ENCODE peak calls at places on chromosomes 3 and 15, in seven cellular contexts. I is transverse colon, W is sigmoid colon, M is heart left ventricle, K is uterus, S is IMR-90, B is thyroid gland. Z is an unnamed sample. For H3K36me3, the result is how much of the 10 kb centered on the place peaks cover.

GRCh38 chr3:190205739-190206138 is 85.0 kb upstream of the P3H2 start:
- DNase-seq in I (no peak), W (no peak), M (no peak), K (no peak), S (peak), B (no peak), Z (no peak)

GRCh38 chr3:29282431-29283296 is 1.8 kb downstream of the RBMS3 start:
- DNase-seq in I (no peak), W (no peak), M (no peak), K (no peak), S (peak), B (no peak), Z (no peak)

GRCh38 chr3:126034481-126035361 is 49.2 kb downstream of the SLC41A3 start:
- DNase-seq in I (no peak), W (peak), M (no peak), K (peak), S (peak), B (no peak), Z (no peak)

GRCh38 chr3:66401578-66402382 is 99.0 kb downstream of the LRIG1 start:
- DNase-seq in I (no peak), W (peak), M (no peak), K (no peak), S (no peak), B (no peak), Z (peak)

GRCh38 chr3:11220230-11220629 is 52.0 kb upstream of the ATG7 start:
- DNase-seq in I (no peak), W (no peak), M (no peak), K (no peak), S (no peak), B (no peak), Z (no peak)

GRCh38 chr15:58453931-58454793 is 22.4 kb downstream of the LIPC start:
- DNase-seq in I (no peak), W (peak), M (no peak), K (no peak), S (no peak), B (no peak), Z (peak)

GRCh38 chr3:71560665-71561064 is 22.9 kb downstream of the FOXP1 start:
- DNase-seq in I (no peak), W (no peak), M (no peak), K (no peak), S (peak), B (no peak), Z (no peak)

GRCh38 chr15:59170295-59170881 is 36.3 kb upstream of the LDHAL6B start:
- DNase-seq in I (peak), W (no peak), M (no peak), K (peak), S (no peak), B (peak), Z (peak)

GRCh38 chr3:160402249-160403027 is 3.0 kb downstream of the SMC4 start:
- DNase-seq in I (no peak), W (no peak), M (no peak), K (no peak), S (no peak), B (no peak), Z (no peak)

GRCh38 chr15:59292393-59292792 is 80.3 kb downstream of the MYO1E start:
- DNase-seq in I (no peak), W (no peak), M (no peak), K (no peak), S (peak), B (no peak), Z (peak)

GRCh38 chr3:150727653-150728502 is 24.2 kb upstream of the ERICH6 start:
- DNase-seq in I (peak), W (no peak), M (no peak), K (no peak), S (no peak), B (no peak), Z (peak)

GRCh38 chr3:53080612-53081205 is 34.8 kb upstream of the SFMBT1 start:
- DNase-seq in I (no peak), W (no peak), M (no peak), K (peak), S (no peak), B (no peak), Z (no peak)

GRCh38 chr3:136305879-136306278 is 55.7 kb downstream of the PCCB start:
- DNase-seq in I (no peak), W (no peak), M (no peak), K (no peak), S (peak), B (no peak), Z (no peak)

GRCh38 chr3:187970106-187970505 is 183.9 kb upstream of the LPP start:
- DNase-seq in I (no peak), W (no peak), M (no peak), K (no peak), S (no peak), B (no peak), Z (no peak)

GRCh38 chr15:38263996-38264395 is 11.4 kb downstream of the SPRED1 start:
- DNase-seq in I (no peak), W (no peak), M (no peak), K (no peak), S (peak), B (no peak), Z (no peak)

GRCh38 chr3:114328345-114328744 is 34.5 kb downstream of the TIGIT start:
- DNase-seq in I (no peak), W (no peak), M (no peak), K (no peak), S (no peak), B (no peak), Z (no peak)

GRCh38 chr15:45126535-45127158 is 3.0 kb downstream of the DUOXA1 start:
- DNase-seq in I (no peak), W (no peak), M (no peak), K (no peak), S (peak), B (peak), Z (peak)

GRCh38 chr3:29922990-29923746 is 642.3 kb downstream of the RBMS3 start:
- DNase-seq in I (peak), W (peak), M (no peak), K (no peak), S (peak), B (no peak), Z (peak)

GRCh38 chr3:115475178-115476041 is 147.9 kb upstream of the GAP43 start:
- DNase-seq in I (no peak), W (no peak), M (no peak), K (no peak), S (no peak), B (no peak), Z (no peak)

GRCh38 chr15:77282333-77282732 is 137.6 kb downstream of the PEAK1 start:
- DNase-seq in I (no peak), W (peak), M (no peak), K (peak), S (peak), B (no peak), Z (no peak)

GRCh38 chr3:4644954-4645353 is 151.8 kb downstream of the ITPR1 start:
- DNase-seq in I (no peak), W (no peak), M (no peak), K (no peak), S (peak), B (no peak), Z (no peak)

GRCh38 chr3:29514912-29515311 is 234.0 kb downstream of the RBMS3 start:
- DNase-seq in I (no peak), W (no peak), M (no peak), K (no peak), S (no peak), B (no peak), Z (no peak)

GRCh38 chr15:58762731-58763130 is 8.4 kb upstream of the MINDY2 start:
- DNase-seq in I (no peak), W (no peak), M (no peak), K (no peak), S (no peak), B (no peak), Z (no peak)

GRCh38 chr3:42161050-42161935 is 70.1 kb downstream of the TRAK1 start:
- DNase-seq in I (no peak), W (peak), M (no peak), K (no peak), S (peak), B (no peak), Z (no peak)

DNA sequence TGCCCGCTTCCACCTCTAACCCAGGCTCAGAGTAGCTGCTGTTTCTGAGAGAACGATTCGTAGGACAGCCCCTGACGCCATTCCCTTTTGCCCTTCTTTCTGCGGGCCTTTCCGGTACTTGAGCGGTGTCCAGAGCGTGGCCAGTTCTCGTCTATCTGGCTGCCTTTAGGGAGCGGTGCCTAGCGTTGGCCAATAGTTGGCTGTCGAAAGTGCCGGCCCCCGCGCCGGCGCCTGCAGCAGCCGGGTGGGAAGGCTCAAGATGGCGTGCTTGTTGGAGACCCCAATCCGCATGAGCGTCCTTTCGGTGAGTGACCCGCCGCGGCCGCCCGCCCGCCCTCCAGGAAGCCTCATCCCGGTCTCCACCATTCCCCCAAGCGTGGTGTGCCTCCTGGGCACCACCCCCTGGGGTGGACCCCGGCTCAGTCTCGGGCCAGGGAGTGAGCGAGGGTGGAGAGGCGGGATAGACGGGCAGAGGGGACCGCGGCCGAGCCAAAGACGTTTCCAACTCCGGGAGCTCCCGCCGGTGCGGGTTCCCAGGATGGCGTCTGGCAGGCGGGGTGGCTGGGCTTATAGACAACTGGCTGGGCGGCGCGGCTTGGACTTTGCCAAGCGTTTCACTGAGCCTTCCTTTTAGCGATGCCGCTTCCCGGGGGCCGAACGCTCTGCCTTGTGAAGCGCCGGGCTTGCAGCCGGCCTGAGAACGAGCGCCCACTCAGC is at the start of gene ARMC8:
- DNase-seq in I (peak), W (peak), M (peak), K (peak), S (no peak), B (peak), Z (peak)
- TF ChIP-seq CTCF in I (peak), W (no peak), M (no peak), K (no peak), S (no peak), B (no peak), Z (no peak)

DNA sequence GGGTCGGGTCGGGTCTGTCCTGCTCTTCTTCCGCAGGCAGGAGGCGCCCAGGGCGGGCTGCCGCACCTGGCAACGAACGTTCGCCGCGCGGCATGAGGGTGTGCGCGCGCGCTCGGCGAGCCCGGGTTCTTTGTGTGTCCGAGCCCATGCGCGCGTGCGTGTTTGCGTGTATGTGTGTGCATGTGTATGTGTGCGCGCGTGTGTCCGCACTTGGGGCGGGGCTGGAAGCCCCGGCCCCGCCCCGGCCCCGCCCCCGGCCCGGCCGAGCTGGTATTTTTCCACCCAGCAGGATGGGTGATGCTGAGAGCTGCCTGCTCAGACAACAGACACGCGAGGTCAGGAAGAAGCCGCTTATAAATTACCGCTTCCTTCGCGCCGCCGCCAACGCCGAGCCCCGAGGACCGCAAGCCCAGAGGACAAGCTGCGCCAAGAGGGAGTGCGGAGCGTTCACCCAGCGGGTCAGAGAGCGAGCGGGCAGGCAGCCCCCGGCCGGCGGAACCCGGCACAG is at the start of gene SLC6A6:
- DNase-seq in I (peak), W (peak), M (peak), K (peak), S (peak), B (peak), Z (peak)
- TF ChIP-seq POLR2A in I (peak), W (no peak), M (peak), K (peak), S (peak), B (peak), Z (peak)

GRCh38 chr3:170421147-170421641 is 2.5 kb downstream of the CLDN11 start:
- DNase-seq in I (no peak), W (no peak), M (no peak), K (peak), S (peak), B (peak), Z (no peak)

GRCh38 chr3:170423001-170423615 is 4.4 kb downstream of the CLDN11 start:
- DNase-seq in I (no peak), W (no peak), M (no peak), K (no peak), S (no peak), B (no peak), Z (no peak)

GRCh38 chr3:170420307-170420821 is 1.7 kb downstream of the CLDN11 start:
- DNase-seq in I (no peak), W (no peak), M (no peak), K (peak), S (peak), B (no peak), Z (no peak)

GRCh38 chr3:170419301-170420087 is 826 bp downstream of the CLDN11 start:
- DNase-seq in I (no peak), W (peak), M (no peak), K (peak), S (peak), B (peak), Z (no peak)

DNA sequence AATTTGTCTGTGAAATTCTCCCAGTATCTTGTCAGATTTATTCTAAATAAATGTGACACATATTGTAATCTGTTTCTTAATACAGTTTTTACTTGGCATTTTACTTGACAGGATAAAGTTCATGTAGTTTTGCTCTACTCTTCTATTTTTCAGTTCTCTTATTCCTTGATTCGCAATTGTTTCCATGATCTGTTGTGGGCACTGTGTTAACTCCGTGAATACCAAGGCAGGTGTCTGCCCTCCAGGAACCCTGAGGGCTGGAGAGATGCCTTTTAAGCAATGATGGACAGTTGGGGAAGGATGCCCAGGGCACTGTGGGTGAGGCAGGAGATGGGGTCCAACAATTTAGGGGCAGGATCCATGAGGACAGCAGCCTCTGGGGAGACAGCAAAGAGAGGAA is 3.1 kb downstream of the CLDN11 start:
- DNase-seq in I (no peak), W (no peak), M (no peak), K (no peak), S (no peak), B (no peak), Z (no peak)
- H3K36me3 ChIP-seq in I (under half), W (under half), M (under half), K (under half), S (under half), B (under half), Z (under half)

GRCh38 chr15:88899251-88899650 is 3.9 kb upstream of the HAPLN3 start:
- DNase-seq in I (no peak), W (no peak), M (no peak), K (no peak), S (no peak), B (no peak), Z (no peak)

GRCh38 chr15:88897142-88897455 is 1.8 kb upstream of the HAPLN3 start:
- DNase-seq in I (no peak), W (no peak), M (no peak), K (no peak), S (no peak), B (no peak), Z (no peak)

GRCh38 chr15:88898736-88899135 is 3.4 kb upstream of the HAPLN3 start:
- DNase-seq in I (no peak), W (no peak), M (no peak), K (no peak), S (no peak), B (no peak), Z (no peak)

GRCh38 chr15:88896339-88897033 is 1.1 kb upstream of the HAPLN3 start:
- DNase-seq in I (no peak), W (no peak), M (no peak), K (no peak), S (no peak), B (peak), Z (no peak)

DNA sequence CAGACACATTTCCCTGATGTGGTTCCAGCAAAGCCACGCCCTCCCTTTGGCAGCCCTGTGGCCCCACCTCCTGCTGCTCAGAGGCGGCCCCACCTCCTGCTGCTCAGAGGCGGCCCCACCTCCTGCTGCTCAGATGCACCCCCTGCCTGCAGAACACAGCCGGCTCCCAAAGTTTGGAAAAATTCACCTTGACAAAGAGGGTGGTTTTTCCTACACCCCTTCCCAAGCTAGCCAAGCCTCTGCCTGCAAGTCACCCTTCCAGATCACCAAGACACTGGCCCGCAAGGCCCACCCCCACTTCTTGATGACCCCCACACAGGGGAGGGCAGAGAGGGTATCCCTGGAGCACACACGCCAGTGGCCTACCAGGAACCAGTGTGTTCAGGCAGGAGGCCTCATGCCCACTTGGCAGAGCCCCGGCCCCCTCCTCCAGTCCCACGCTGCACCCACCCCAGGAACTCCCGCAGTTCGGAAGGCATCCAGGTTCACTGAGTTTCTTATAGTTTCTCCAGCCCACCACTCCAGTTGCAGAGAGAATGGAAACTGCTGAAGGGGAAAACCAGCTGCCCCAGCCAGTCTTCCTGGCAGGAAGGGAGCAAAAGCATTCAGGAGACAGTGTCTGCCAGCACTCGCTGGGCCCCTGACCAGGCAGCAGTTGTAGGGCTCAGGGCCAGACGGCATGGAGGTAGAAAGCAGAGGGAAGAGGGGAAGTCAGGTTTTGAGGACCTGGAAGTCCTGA is 2.3 kb upstream of the HAPLN3 start:
- DNase-seq in I (peak), W (peak), M (peak), K (peak), S (peak), B (peak), Z (peak)
- TF ChIP-seq CTCF in I (peak), W (peak), M (peak), K (peak), S (peak), B (peak), Z (peak)

DNA sequence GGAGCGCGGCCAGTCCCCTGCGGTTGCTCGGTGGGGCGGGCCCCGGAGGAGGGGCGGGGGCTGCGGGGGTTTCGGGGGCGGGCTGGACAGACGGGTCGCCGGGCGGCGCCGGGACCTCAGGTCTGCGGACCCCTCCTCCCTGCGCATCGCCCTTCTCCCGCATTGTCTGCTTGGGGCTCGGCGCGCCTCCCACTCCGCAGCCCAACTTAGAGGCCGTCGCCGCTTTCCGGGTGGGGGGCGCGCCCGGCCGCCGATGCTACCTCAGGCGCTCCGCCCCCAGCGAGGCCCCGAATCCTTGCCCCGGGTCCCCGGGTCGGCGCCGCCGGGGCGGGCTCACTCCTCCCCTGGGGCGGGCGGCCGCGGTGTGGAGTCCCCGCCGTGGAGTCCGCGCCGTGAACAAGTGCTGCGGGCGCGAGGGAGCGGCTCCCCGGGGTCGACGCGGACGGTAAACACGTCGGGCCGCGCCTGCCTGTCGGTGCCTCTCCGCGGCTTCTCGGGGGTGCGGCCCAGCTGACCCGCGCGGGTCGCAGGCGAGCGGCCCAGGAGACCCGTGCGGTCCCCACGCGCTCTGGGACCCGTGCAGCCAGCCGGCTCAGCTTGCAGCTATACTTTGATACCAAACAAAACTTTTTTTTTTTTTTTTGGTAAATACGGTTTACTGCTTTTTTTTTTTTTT is 595 bp downstream of the AKAP13 start:
- DNase-seq in I (peak), W (peak), M (peak), K (peak), S (no peak), B (peak), Z (peak)
- TF ChIP-seq POLR2A in I (no peak), W (no peak), M (no peak), K (no peak), S (no peak), B (peak), Z (no peak)

DNA sequence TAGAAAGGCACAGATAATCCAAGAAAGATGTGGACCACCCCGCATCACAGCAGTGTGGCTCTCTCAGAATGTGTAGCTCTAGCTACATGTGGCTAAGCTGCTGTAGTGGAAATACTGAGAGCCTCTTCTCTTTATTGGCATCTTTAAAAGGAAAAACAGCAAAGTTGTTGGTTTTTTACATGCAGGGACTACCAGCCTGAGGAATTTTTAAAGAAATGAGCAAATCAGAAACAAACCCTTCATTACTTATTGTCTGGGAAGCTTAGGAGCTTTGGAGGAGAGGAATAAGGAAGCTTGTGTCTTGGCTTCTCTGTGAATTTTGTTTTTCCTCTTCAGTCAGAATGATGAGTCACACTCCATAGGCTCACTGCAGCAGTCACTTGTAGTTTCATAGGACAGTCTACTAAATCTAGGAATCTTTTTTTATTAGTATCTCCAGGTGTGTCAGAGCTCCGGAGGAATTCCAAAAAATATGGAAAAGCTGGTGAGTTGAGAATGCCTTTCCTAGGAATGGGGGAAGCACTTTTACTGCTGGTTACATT is 27.5 kb downstream of the POLG start:
- DNase-seq in I (no peak), W (no peak), M (no peak), K (no peak), S (peak), B (no peak), Z (no peak)
- H3K36me3 ChIP-seq in I (under half), W (under half), M (under half), K (under half), S (under half), B (under half), Z (under half)